ENCODE peak calls at places on chromosomes 2 and 18, in five cellular contexts. G, Q, X, K and I are unnamed samples.

GRCh38 chr2:159226059-159226461 is 60.4 kb downstream of the WDSUB1 start:
- DNase-seq in K (no peak), G (no peak), X (no peak), Q (no peak), I (no peak)

GRCh38 chr18:62718268-62718800 is 3.0 kb downstream of the PHLPP1 start:
- DNase-seq in Q (no peak), K (no peak), X (no peak), G (no peak), I (no peak)

GRCh38 chr2:209960676-209961630 is 41.5 kb upstream of the RPE start:
- DNase-seq in Q (peak), X (no peak), G (peak), K (no peak), I (peak)

GRCh38 chr2:107132141-107132540 is 246.2 kb upstream of the ST6GAL2 start:
- DNase-seq in K (no peak), Q (no peak), G (no peak), X (no peak), I (no peak)

GRCh38 chr2:219057709-219058540 is 2.8 kb downstream of the IHH start:
- DNase-seq in X (peak), Q (peak), G (peak), K (peak), I (no peak)

GRCh38 chr2:120547662-120548061 is 188.0 kb upstream of the GLI2 start:
- DNase-seq in G (no peak), K (no peak), X (no peak), Q (no peak), I (no peak)

GRCh38 chr2:96147593-96148201 is 2.5 kb upstream of the DUSP2 start:
- DNase-seq in K (no peak), X (no peak), G (peak), Q (no peak), I (no peak)

GRCh38 chr2:159150208-159150607 is 136.3 kb downstream of the WDSUB1 start:
- DNase-seq in G (no peak), X (no peak), K (no peak), Q (no peak), I (no peak)

GRCh38 chr18:62524443-62525200 is 1.8 kb downstream of the ZCCHC2 start:
- DNase-seq in Q (no peak), K (peak), X (peak), G (peak), I (no peak)

GRCh38 chr2:45904267-45904921 is 252.9 kb downstream of the PRKCE start:
- DNase-seq in G (no peak), X (no peak), K (no peak), Q (no peak), I (no peak)

GRCh38 chr2:224278531-224278930 is 123.4 kb downstream of the FAM124B start:
- DNase-seq in X (no peak), G (no peak), K (no peak), Q (no peak), I (no peak)

GRCh38 chr2:133171396-133172004 is 396.8 kb downstream of the NCKAP5 start:
- DNase-seq in Q (peak), G (peak), X (no peak), K (peak), I (peak)

GRCh38 chr2:175010848-175011254 is 5.7 kb upstream of the CHN1 start:
- DNase-seq in X (no peak), K (no peak), G (no peak), Q (no peak), I (no peak)

GRCh38 chr2:16106619-16107018 is 166.3 kb downstream of the MYCN start:
- DNase-seq in G (no peak), X (no peak), Q (no peak), K (no peak), I (no peak)

GRCh38 chr18:25678226-25678625 is 326.3 kb upstream of the ZNF521 start:
- DNase-seq in Q (no peak), G (no peak), K (no peak), X (no peak), I (no peak)

GRCh38 chr2:3361518-3362438 is 15.8 kb downstream of the EIPR1 start:
- DNase-seq in Q (no peak), G (no peak), K (no peak), X (no peak), I (no peak)

GRCh38 chr2:128780434-128781080 is 461.9 kb upstream of the HS6ST1 start:
- DNase-seq in Q (no peak), G (no peak), K (no peak), X (no peak), I (no peak)

GRCh38 chr2:99688699-99689098 is 198.9 kb upstream of the REV1 start:
- DNase-seq in G (no peak), X (no peak), Q (no peak), K (no peak), I (no peak)

GRCh38 chr2:129281761-129282160 is 697.7 kb upstream of the RAB6C start:
- DNase-seq in G (no peak), Q (no peak), K (no peak), X (no peak), I (no peak)

GRCh38 chr18:7830468-7830867 is 263.4 kb downstream of the PTPRM start:
- DNase-seq in Q (peak), X (no peak), G (peak), K (no peak), I (no peak)

GRCh38 chr18:50306944-50307343 is 19.5 kb upstream of the CXXC1 start:
- DNase-seq in Q (no peak), K (no peak), G (no peak), X (no peak), I (peak)

GRCh38 chr2:53829669-53830290 is 30.0 kb downstream of the GPR75 start:
- DNase-seq in X (no peak), K (no peak), G (no peak), Q (no peak), I (no peak)

GRCh38 chr2:55048514-55048924 is 1.7 kb downstream of the RTN4 start:
- DNase-seq in K (peak), X (no peak), Q (peak), G (peak), I (no peak)

GRCh38 chr18:49460958-49461601 is 635 bp upstream of the DYM start:
- DNase-seq in Q (no peak), G (no peak), X (no peak), K (no peak), I (no peak)

GRCh38 chr2:58923869-58924268 is 682.7 kb upstream of the FANCL start:
- DNase-seq in Q (peak), K (no peak), G (no peak), X (no peak), I (peak)

GRCh38 chr2:239846789-239847676 is 178.1 kb downstream of the NDUFA10 start:
- DNase-seq in X (no peak), K (no peak), Q (no peak), G (no peak), I (no peak)

GRCh38 chr2:127508621-127509034 is 17.7 kb downstream of the IWS1 start:
- DNase-seq in X (no peak), K (no peak), Q (peak), G (no peak), I (peak)

GRCh38 chr2:149877064-149877463 is 289.5 kb upstream of the MMADHC start:
- DNase-seq in Q (no peak), K (no peak), G (no peak), X (no peak), I (no peak)

GRCh38 chr2:129623783-129624182 is 355.7 kb upstream of the RAB6C start:
- DNase-seq in X (no peak), G (no peak), Q (no peak), K (no peak), I (no peak)

GRCh38 chr2:30374380-30374779 is 72.7 kb upstream of the LCLAT1 start:
- DNase-seq in Q (no peak), G (no peak), K (no peak), X (no peak), I (no peak)